ENCODE peak calls at places on chromosomes 12 and 14, in ten cellular contexts. K is stimulated activated CD4-positive, alpha-beta T cell treated with anti-CD3 and anti-CD28 coated beads, TNF-alpha, amount 100 ng/mL, for 4 hours; R is T-helper 17 cell; E is cardiac muscle cell; Q is spleen; V is brain microvascular endothelial cell; G is NCI-H2029; S is T-helper 2 cell; H is foreskin keratinocyte; Z is thoracic aorta. Y is an unnamed sample.

GRCh38 chr12:85076688-85077430 is 40.7 kb downstream of the LRRIQ1 start:
- DNase-seq in E (peak; percentile 70), S (no peak), G (peak; percentile 44), H (peak; percentile 94), Q (no peak), K (no peak), Z (no peak), R (no peak), V (peak; percentile 83), Y (peak; percentile 89)

GRCh38 chr12:128772249-128772648 is 51.5 kb downstream of the SLC15A4 start:
- DNase-seq in Q (no peak), R (no peak), V (no peak), Z (no peak), K (no peak), G (no peak), S (no peak), E (no peak), H (no peak), Y (no peak)

GRCh38 chr12:107379852-107380567 is 286.7 kb upstream of the CRY1 start:
- DNase-seq in G (peak; percentile 56), Z (no peak), K (no peak), H (peak; percentile 38), V (peak; percentile 33), S (no peak), E (no peak), R (no peak), Q (no peak), Y (no peak)

GRCh38 chr12:50689437-50689836 is 74.5 kb upstream of the ATF1 start:
- DNase-seq in K (no peak), E (no peak), Z (no peak), H (no peak), R (no peak), V (no peak), G (no peak), S (no peak), Q (no peak), Y (no peak)

GRCh38 chr12:55899035-55899434 is 28.7 kb downstream of the PYM1 start:
- DNase-seq in H (no peak), R (no peak), V (peak; percentile 54), K (peak; percentile 15), G (no peak), S (peak; percentile 8), E (no peak), Q (no peak), Z (no peak), Y (no peak)

GRCh38 chr14:50230601-50231474 is 540 bp downstream of the SOS2 start:
- DNase-seq in K (no peak), Q (peak; percentile 92), G (peak; percentile 31), Z (no peak), E (peak; percentile 73), H (peak; percentile 83), R (no peak), V (peak; percentile 24), S (no peak), Y (peak; percentile 53)

GRCh38 chr12:10540776-10541205 is 35.1 kb downstream of the EIF2S3B start:
- DNase-seq in S (no peak), E (no peak), H (peak; percentile 88), G (no peak), Q (no peak), Z (no peak), K (no peak), R (no peak), V (peak; percentile 1), Y (no peak)

GRCh38 chr14:36383674-36384421 is 63.4 kb upstream of the MBIP start:
- DNase-seq in Q (no peak), S (no peak), V (no peak), R (no peak), H (peak; percentile 69), E (no peak), K (no peak), Z (peak; percentile 44), G (peak; percentile 85), Y (no peak)

GRCh38 chr12:102454808-102455760 is 25.3 kb downstream of the IGF1 start:
- DNase-seq in R (no peak), S (no peak), Z (peak; percentile 5), G (no peak), Q (no peak), K (no peak), H (no peak), E (no peak), V (no peak), Y (no peak)